ENCODE peak calls at places on chromosomes 2 and 18, in six cellular contexts. D is progenitor cell of endocrine pancreas, V is HL-60, Y is prostate gland, U is GM06990, M is AG04449. C is an unnamed sample.

GRCh38 chr2:240512109-240512485 is 45.7 kb downstream of the ANKMY1 start:
- DNase-seq in U (no peak), V (no peak), M (no peak), Y (no peak), D (no peak), C (no peak)

GRCh38 chr2:72934683-72935610 is 17.6 kb downstream of the EMX1 start:
- DNase-seq in Y (no peak), M (no peak), V (no peak), U (no peak), D (no peak), C (peak)

GRCh38 chr18:40984856-40985255 is 970.2 kb upstream of the PIK3C3 start:
- DNase-seq in D (no peak), Y (no peak), M (no peak), U (no peak), V (no peak), C (no peak)

GRCh38 chr2:218701806-218702205 is 8.8 kb upstream of the TTLL4 start:
- DNase-seq in Y (no peak), M (no peak), D (no peak), U (no peak), V (no peak), C (no peak)

GRCh38 chr2:20071397-20072383 is 20.3 kb upstream of the LAPTM4A start:
- DNase-seq in Y (no peak), U (no peak), M (peak), V (no peak), D (no peak), C (no peak)

GRCh38 chr2:55115795-55116597 is 65.7 kb upstream of the RTN4 start:
- DNase-seq in U (no peak), Y (no peak), V (peak), D (no peak), M (no peak), C (no peak)

GRCh38 chr2:230987137-230988020 is 8.5 kb upstream of the SPATA3 start:
- DNase-seq in V (peak), U (peak), D (peak), Y (peak), M (no peak), C (peak)

GRCh38 chr2:36478332-36478738 is 119.6 kb downstream of the FEZ2 start:
- DNase-seq in Y (no peak), V (no peak), U (no peak), M (peak), D (no peak), C (no peak)

GRCh38 chr2:9174771-9175441 is 31.7 kb upstream of the ASAP2 start:
- DNase-seq in V (no peak), D (no peak), M (peak), Y (no peak), U (no peak), C (no peak)

GRCh38 chr2:32627441-32627900 is 379 bp upstream of the TTC27 start:
- DNase-seq in D (no peak), M (no peak), V (no peak), Y (peak), U (no peak), C (peak)
- TF ChIP-seq CTCF in D (peak), M (no peak), V (no peak), Y (no peak), U (no peak), C (no peak)

DNA sequence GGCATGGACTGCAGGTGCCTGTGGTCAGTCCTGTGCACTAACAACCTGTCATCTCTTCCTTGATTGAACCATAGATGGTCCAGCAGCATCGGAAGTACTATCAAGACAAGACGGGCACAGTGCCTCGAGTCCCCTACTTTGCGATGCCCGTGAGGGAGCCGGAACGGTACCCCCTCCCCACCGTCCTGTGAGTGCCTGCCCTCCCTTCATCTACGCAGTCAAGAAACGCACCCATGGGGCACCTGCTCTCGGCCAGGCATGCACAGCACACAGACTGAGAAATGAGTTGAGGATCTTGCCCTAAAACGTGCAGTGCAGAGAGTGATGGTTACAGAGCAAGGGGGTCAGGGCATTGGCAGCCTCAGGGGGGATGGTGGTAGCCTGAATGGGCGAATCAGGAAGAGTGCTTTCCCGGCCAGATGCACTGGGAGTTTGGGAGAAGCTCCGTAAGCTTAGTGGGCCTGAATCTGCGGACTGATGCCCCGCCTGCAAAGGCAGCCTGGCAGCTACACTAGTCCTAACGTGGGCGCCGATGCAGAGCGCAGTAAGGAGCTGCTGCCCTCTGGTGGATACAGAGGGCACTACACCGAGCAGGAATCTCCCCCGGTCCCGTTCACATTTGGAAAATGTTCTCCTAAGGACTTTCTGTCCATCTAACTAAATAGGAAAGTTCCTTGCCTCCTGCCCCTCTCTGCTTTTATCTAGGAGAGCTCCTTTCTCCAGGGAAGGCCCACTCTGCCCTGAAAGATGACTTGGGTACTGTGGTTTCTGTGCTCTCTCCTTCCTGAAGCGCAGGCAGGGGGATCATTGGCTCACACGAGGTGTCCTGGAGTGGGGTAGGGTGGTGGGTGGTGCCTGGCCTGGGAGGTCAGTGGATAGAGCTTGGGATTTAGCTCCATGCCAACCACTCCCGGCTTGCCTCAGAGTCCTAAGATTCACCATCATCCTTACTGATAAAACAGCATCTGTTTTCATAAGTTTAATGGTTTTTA is 63.4 kb downstream of the CIB4 start:
- DNase-seq in Y (peak), U (no peak), V (peak), D (peak), M (no peak), C (peak)
- TF ChIP-seq CTCF in Y (peak), U (peak), V (peak), D (peak), M (peak), C (peak)

GRCh38 chr2:37654419-37654818 is 17.0 kb downstream of the CDC42EP3 start:
- DNase-seq in M (no peak), U (no peak), D (no peak), V (no peak), Y (no peak), C (no peak)

GRCh38 chr2:37653093-37653492 is 18.3 kb downstream of the CDC42EP3 start:
- DNase-seq in D (no peak), Y (no peak), M (no peak), V (no peak), U (no peak), C (no peak)

GRCh38 chr2:37655442-37655841 is 16.0 kb downstream of the CDC42EP3 start:
- DNase-seq in Y (peak), V (no peak), D (no peak), M (no peak), U (no peak), C (no peak)

GRCh38 chr2:37654932-37655331 is 16.5 kb downstream of the CDC42EP3 start:
- DNase-seq in Y (no peak), M (no peak), V (no peak), D (no peak), U (peak), C (peak)

GRCh38 chr2:37653805-37654378 is 17.6 kb downstream of the CDC42EP3 start:
- DNase-seq in Y (peak), U (peak), V (no peak), M (no peak), D (no peak), C (peak)
- TF ChIP-seq CTCF in Y (no peak), U (no peak), V (no peak), M (no peak), D (no peak), C (no peak)

GRCh38 chr2:15146960-15147359 is 414.2 kb downstream of the NBAS start:
- DNase-seq in U (no peak), V (no peak), D (no peak), Y (no peak), M (no peak), C (no peak)
- TF ChIP-seq CTCF in U (no peak), V (no peak), D (no peak), Y (no peak), M (no peak), C (no peak)

GRCh38 chr2:100577777-100578176 is 15.0 kb downstream of the PDCL3 start:
- DNase-seq in D (no peak), U (no peak), M (no peak), Y (no peak), V (no peak), C (no peak)
- TF ChIP-seq CTCF in D (no peak), U (no peak), M (no peak), Y (no peak), V (no peak), C (no peak)

DNA sequence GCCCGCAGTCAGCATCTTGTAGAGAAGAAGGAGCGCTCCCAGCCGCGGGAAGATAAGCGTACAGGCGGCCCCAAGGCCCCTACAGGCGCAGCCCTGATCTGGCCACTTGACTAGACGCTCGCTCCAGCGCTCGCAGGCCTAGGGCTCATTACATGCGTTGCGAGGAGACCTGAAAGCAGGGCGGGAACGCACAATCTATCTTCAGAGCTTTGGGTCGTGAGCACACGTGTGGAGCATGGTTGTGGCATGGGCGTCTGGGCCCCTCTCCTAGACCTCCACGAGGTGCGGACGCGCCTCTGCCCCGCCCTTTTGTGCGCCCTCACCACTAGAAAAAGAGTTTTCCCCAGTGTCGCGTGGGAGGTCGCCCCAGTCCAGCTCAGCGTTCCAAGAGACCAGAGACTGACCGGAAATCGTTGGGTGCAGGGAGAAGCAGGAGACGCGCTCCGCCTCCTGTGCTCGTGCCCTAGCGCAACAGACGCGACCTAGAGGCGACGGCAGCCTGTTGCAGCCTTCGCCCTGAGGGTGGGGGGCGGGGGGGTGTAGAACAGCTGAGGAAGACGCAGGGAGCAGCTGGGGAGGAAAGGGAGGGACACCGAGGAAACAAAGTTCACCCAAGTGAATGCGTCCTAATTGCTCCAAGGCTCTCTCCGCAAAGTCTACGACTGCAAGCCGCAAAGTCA is 12.6 kb downstream of the NR4A2 start:
- DNase-seq in M (no peak), V (no peak), Y (no peak), U (no peak), D (no peak), C (peak)
- TF ChIP-seq CTCF in M (no peak), V (no peak), Y (no peak), U (no peak), D (no peak), C (no peak)

GRCh38 chr2:179447839-179448447 is 183.3 kb upstream of the SESTD1 start:
- DNase-seq in V (no peak), D (no peak), U (no peak), M (no peak), Y (no peak), C (no peak)
- TF ChIP-seq CTCF in V (no peak), D (no peak), U (no peak), M (no peak), Y (no peak), C (no peak)

C was measured in activated CD8-positive, alpha-beta T cell treated with anti-CD3 and anti-CD28 coated beads for 36 hours.